ENCODE peak calls at places on chromosomes 2 and 18, in seven cellular contexts. One of them, this sample, is unnamed.

GRCh38 chr2:43576983-43577892 is 18.6 kb downstream of the THADA start:
- DNase-seq in progenitor cell of endocrine pancreas: no peak
- DNase-seq in effector memory CD8-positive, alpha-beta T cell: peak
- DNase-seq in WTC11: no peak
- DNase-seq in MG63: peak
- DNase-seq in left ventricle myocardium inferior: no peak
- DNase-seq in CD4-positive, alpha-beta T cell: no peak
- DNase-seq in this sample: peak

GRCh38 chr2:199485732-199486335 is 28.1 kb upstream of the SATB2 start:
- DNase-seq in progenitor cell of endocrine pancreas: peak
- DNase-seq in CD4-positive, alpha-beta T cell: no peak
- DNase-seq in left ventricle myocardium inferior: no peak
- DNase-seq in effector memory CD8-positive, alpha-beta T cell: no peak
- DNase-seq in MG63: peak
- DNase-seq in WTC11: peak
- DNase-seq in this sample: peak

GRCh38 chr2:47265751-47266231 is 110.7 kb upstream of the STPG4 start:
- DNase-seq in WTC11: no peak
- DNase-seq in left ventricle myocardium inferior: no peak
- DNase-seq in effector memory CD8-positive, alpha-beta T cell: no peak
- DNase-seq in CD4-positive, alpha-beta T cell: no peak
- DNase-seq in progenitor cell of endocrine pancreas: no peak
- DNase-seq in MG63: no peak
- DNase-seq in this sample: peak

GRCh38 chr2:161096336-161096735 is 63.9 kb upstream of the TANK start:
- DNase-seq in left ventricle myocardium inferior: no peak
- DNase-seq in CD4-positive, alpha-beta T cell: no peak
- DNase-seq in progenitor cell of endocrine pancreas: no peak
- DNase-seq in effector memory CD8-positive, alpha-beta T cell: no peak
- DNase-seq in MG63: no peak
- DNase-seq in WTC11: no peak
- DNase-seq in this sample: peak

GRCh38 chr18:37668971-37669747 is 103.6 kb upstream of the CELF4 start:
- DNase-seq in CD4-positive, alpha-beta T cell: no peak
- DNase-seq in effector memory CD8-positive, alpha-beta T cell: no peak
- DNase-seq in left ventricle myocardium inferior: no peak
- DNase-seq in progenitor cell of endocrine pancreas: no peak
- DNase-seq in MG63: no peak
- DNase-seq in WTC11: no peak
- DNase-seq in this sample: no peak

GRCh38 chr2:196403471-196403870 is 232.1 kb upstream of the STK17B start:
- DNase-seq in progenitor cell of endocrine pancreas: no peak
- DNase-seq in effector memory CD8-positive, alpha-beta T cell: no peak
- DNase-seq in left ventricle myocardium inferior: no peak
- DNase-seq in WTC11: no peak
- DNase-seq in CD4-positive, alpha-beta T cell: no peak
- DNase-seq in MG63: no peak
- DNase-seq in this sample: peak

GRCh38 chr18:67302043-67302442 is 214.5 kb downstream of the DSEL start:
- DNase-seq in WTC11: no peak
- DNase-seq in MG63: no peak
- DNase-seq in progenitor cell of endocrine pancreas: no peak
- DNase-seq in CD4-positive, alpha-beta T cell: no peak
- DNase-seq in left ventricle myocardium inferior: no peak
- DNase-seq in effector memory CD8-positive, alpha-beta T cell: no peak
- DNase-seq in this sample: peak

GRCh38 chr2:120758181-120759048 is 22.7 kb downstream of the GLI2 start:
- DNase-seq in left ventricle myocardium inferior: peak
- DNase-seq in MG63: no peak
- DNase-seq in progenitor cell of endocrine pancreas: no peak
- DNase-seq in effector memory CD8-positive, alpha-beta T cell: no peak
- DNase-seq in CD4-positive, alpha-beta T cell: no peak
- DNase-seq in WTC11: peak
- DNase-seq in this sample: peak

GRCh38 chr2:61670591-61671503 is 132.7 kb upstream of the XPO1 start:
- DNase-seq in effector memory CD8-positive, alpha-beta T cell: no peak
- DNase-seq in CD4-positive, alpha-beta T cell: no peak
- DNase-seq in progenitor cell of endocrine pancreas: no peak
- DNase-seq in WTC11: no peak
- DNase-seq in left ventricle myocardium inferior: peak
- DNase-seq in MG63: peak
- DNase-seq in this sample: peak

GRCh38 chr2:213010106-213010779 is 141.2 kb downstream of the IKZF2 start:
- DNase-seq in progenitor cell of endocrine pancreas: no peak
- DNase-seq in CD4-positive, alpha-beta T cell: no peak
- DNase-seq in left ventricle myocardium inferior: no peak
- DNase-seq in MG63: no peak
- DNase-seq in effector memory CD8-positive, alpha-beta T cell: no peak
- DNase-seq in WTC11: no peak
- DNase-seq in this sample: no peak

GRCh38 chr18:38790303-38790702 is 1224.7 kb upstream of the CELF4 start:
- DNase-seq in left ventricle myocardium inferior: no peak
- DNase-seq in MG63: no peak
- DNase-seq in progenitor cell of endocrine pancreas: no peak
- DNase-seq in effector memory CD8-positive, alpha-beta T cell: no peak
- DNase-seq in WTC11: peak
- DNase-seq in CD4-positive, alpha-beta T cell: no peak
- DNase-seq in this sample: peak

GRCh38 chr18:47970664-47971523 is 40.4 kb upstream of the SMAD2 start:
- DNase-seq in progenitor cell of endocrine pancreas: no peak
- DNase-seq in MG63: no peak
- DNase-seq in left ventricle myocardium inferior: no peak
- DNase-seq in WTC11: no peak
- DNase-seq in effector memory CD8-positive, alpha-beta T cell: no peak
- DNase-seq in CD4-positive, alpha-beta T cell: no peak
- DNase-seq in this sample: no peak

GRCh38 chr18:25446972-25447371 is 95.0 kb upstream of the ZNF521 start:
- DNase-seq in MG63: no peak
- DNase-seq in left ventricle myocardium inferior: no peak
- DNase-seq in effector memory CD8-positive, alpha-beta T cell: no peak
- DNase-seq in progenitor cell of endocrine pancreas: no peak
- DNase-seq in WTC11: no peak
- DNase-seq in CD4-positive, alpha-beta T cell: no peak
- DNase-seq in this sample: no peak

GRCh38 chr18:42033137-42033810 is 78.2 kb downstream of the PIK3C3 start:
- DNase-seq in MG63: no peak
- DNase-seq in WTC11: no peak
- DNase-seq in effector memory CD8-positive, alpha-beta T cell: no peak
- DNase-seq in left ventricle myocardium inferior: no peak
- DNase-seq in progenitor cell of endocrine pancreas: no peak
- DNase-seq in CD4-positive, alpha-beta T cell: no peak
- DNase-seq in this sample: no peak

GRCh38 chr2:189723199-189723598 is 39.4 kb downstream of the OSGEPL1 start:
- DNase-seq in CD4-positive, alpha-beta T cell: no peak
- DNase-seq in WTC11: no peak
- DNase-seq in progenitor cell of endocrine pancreas: no peak
- DNase-seq in left ventricle myocardium inferior: no peak
- DNase-seq in MG63: no peak
- DNase-seq in effector memory CD8-positive, alpha-beta T cell: no peak
- DNase-seq in this sample: no peak

GRCh38 chr18:55588001-55588875 is at the start of gene TCF4:
- DNase-seq in progenitor cell of endocrine pancreas: peak
- DNase-seq in CD4-positive, alpha-beta T cell: no peak
- DNase-seq in left ventricle myocardium inferior: peak
- DNase-seq in MG63: peak
- DNase-seq in effector memory CD8-positive, alpha-beta T cell: no peak
- DNase-seq in WTC11: peak
- DNase-seq in this sample: peak

GRCh38 chr2:218854860-218855259 is 4.7 kb upstream of the WNT6 start:
- DNase-seq in left ventricle myocardium inferior: no peak
- DNase-seq in effector memory CD8-positive, alpha-beta T cell: no peak
- DNase-seq in progenitor cell of endocrine pancreas: no peak
- DNase-seq in MG63: no peak
- DNase-seq in CD4-positive, alpha-beta T cell: no peak
- DNase-seq in WTC11: no peak
- DNase-seq in this sample: no peak

GRCh38 chr2:237182422-237183123 is 96.9 kb downstream of the COPS8 start:
- DNase-seq in WTC11: no peak
- DNase-seq in effector memory CD8-positive, alpha-beta T cell: no peak
- DNase-seq in left ventricle myocardium inferior: no peak
- DNase-seq in progenitor cell of endocrine pancreas: no peak
- DNase-seq in MG63: no peak
- DNase-seq in CD4-positive, alpha-beta T cell: no peak
- DNase-seq in this sample: peak

This sample was measured in mesenchymal stem cell.